ENCODE peak calls at places on chromosomes 11 and 22, in ten cellular contexts. O is naive thymus-derived CD4-positive, alpha-beta T cell; H is tibial artery; X is mammary epithelial cell; U is ovary; T is HCT116; A is CD4-positive, CD25-positive, alpha-beta regulatory T cell; P is right lobe of liver; E is CD8-positive, alpha-beta T cell; F is neuronal stem cell. V is an unnamed sample.

GRCh38 chr11:77069336-77069968 is 2.7 kb downstream of the CAPN5 start:
- DNase-seq in U (peak; percentile 7), E (no peak), F (no peak), T (no peak), A (no peak), X (no peak), O (no peak), P (no peak), H (no peak), V (no peak)

GRCh38 chr11:110720646-110721283 is 8.5 kb upstream of the ARHGAP20 start:
- DNase-seq in X (no peak), O (no peak), E (no peak), P (no peak), A (no peak), H (no peak), U (no peak), T (no peak), F (no peak), V (no peak)

GRCh38 chr22:41793871-41794270 is 6.6 kb upstream of the CCDC134 start:
- DNase-seq in H (no peak), X (no peak), F (no peak), O (no peak), A (no peak), P (no peak), T (no peak), E (no peak), U (no peak), V (no peak)

GRCh38 chr11:90701040-90701439 is 478.2 kb upstream of the CHORDC1 start:
- DNase-seq in F (no peak), X (no peak), E (no peak), H (no peak), P (no peak), O (no peak), T (no peak), U (no peak), A (no peak), V (no peak)

GRCh38 chr11:114273890-114274635 is 22.1 kb upstream of the NNMT start:
- DNase-seq in P (no peak), O (no peak), E (no peak), F (no peak), H (no peak), A (no peak), T (no peak), U (no peak), X (no peak), V (no peak)

GRCh38 chr11:36033082-36033751 is 89.4 kb downstream of the LDLRAD3 start:
- DNase-seq in X (no peak), T (no peak), F (no peak), H (no peak), O (no peak), U (no peak), E (no peak), A (no peak), P (no peak), V (no peak)

GRCh38 chr22:20029550-20030225 is 8.8 kb downstream of the TANGO2 start:
- DNase-seq in O (no peak), F (no peak), U (no peak), X (no peak), P (no peak), A (no peak), E (no peak), T (no peak), H (no peak), V (no peak)

GRCh38 chr11:130477646-130478203 is 29.3 kb downstream of the ADAMTS15 start:
- DNase-seq in F (no peak), E (no peak), A (no peak), O (no peak), T (no peak), P (no peak), U (peak; percentile 43), H (no peak), X (no peak), V (no peak)

GRCh38 chr11:69815973-69816372 is 3.2 kb downstream of the FGF3 start:
- DNase-seq in T (no peak), O (no peak), P (no peak), H (no peak), F (no peak), U (no peak), X (no peak), A (no peak), E (no peak), V (no peak)

GRCh38 chr11:46520971-46521745 is 72.7 kb downstream of the AMBRA1 start:
- DNase-seq in E (no peak), F (no peak), A (no peak), U (no peak), H (no peak), P (no peak), O (no peak), T (no peak), X (peak; percentile 64), V (no peak)

GRCh38 chr11:1604181-1604580 is 4.1 kb downstream of the KRTAP5-3 start:
- DNase-seq in A (no peak), U (no peak), E (no peak), P (no peak), T (no peak), F (no peak), O (no peak), X (no peak), H (no peak), V (no peak)

GRCh38 chr11:9760180-9760550 is 96.3 kb downstream of the SWAP70 start:
- DNase-seq in O (no peak), P (peak; percentile 55), X (peak; percentile 23), T (no peak), A (no peak), F (no peak), E (no peak), U (peak; percentile 92), H (peak; percentile 97), V (no peak)

GRCh38 chr11:64186205-64187165 is 514 bp downstream of the STIP1 start:
- DNase-seq in E (peak; percentile 43), X (peak; percentile 17), T (no peak), A (peak; percentile 79), H (no peak), O (peak; percentile 20), F (no peak), P (no peak), U (no peak), V (peak; percentile 63)

GRCh38 chr11:35649984-35650383 is 12.6 kb upstream of the TRIM44 start:
- DNase-seq in H (no peak), P (no peak), U (no peak), T (no peak), O (no peak), X (peak; percentile 66), E (no peak), A (no peak), F (no peak), V (no peak)

GRCh38 chr22:31451709-31452571 is 37.7 kb downstream of the EIF4ENIF1 start:
- DNase-seq in P (no peak), T (peak; percentile 21), X (peak; percentile 44), A (peak; percentile 52), F (no peak), O (no peak), U (no peak), E (no peak), H (no peak), V (peak; percentile 28)

DNA sequence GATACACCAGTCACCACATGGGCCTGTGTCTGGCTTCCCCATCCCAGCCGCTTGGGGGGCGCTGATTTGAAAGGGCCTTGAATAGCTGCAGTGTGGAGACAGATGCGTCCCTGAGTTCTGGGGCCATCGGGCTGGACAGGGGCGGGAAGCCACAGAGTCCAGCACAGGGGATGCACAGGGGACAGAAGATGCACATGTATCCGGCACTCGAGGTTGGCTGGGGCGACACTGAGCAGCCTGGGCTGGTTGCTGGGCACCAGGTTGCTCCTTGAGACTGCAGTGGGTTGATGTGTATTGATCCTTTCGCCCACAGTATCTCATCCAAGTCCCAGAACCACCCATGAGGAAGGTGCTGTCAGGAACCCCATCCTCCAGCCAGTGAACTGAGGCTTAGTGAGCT is 99.3 kb upstream of the SYT13 start:
- DNase-seq in E (no peak), X (no peak), U (peak; percentile 5), F (no peak), P (no peak), T (no peak), O (no peak), H (no peak), A (no peak), V (no peak)
- H3K27me3 ChIP-seq in E (no peaks in the 10 kb centered on the region), X (no peaks in the 10 kb centered on the region), U (no peaks in the 10 kb centered on the region), F (no peaks in the 10 kb centered on the region), P (no peaks in the 10 kb centered on the region), T (peaks cover 28% of the 10 kb centered on the region), O (no peaks in the 10 kb centered on the region), H (no peaks in the 10 kb centered on the region), A (no peaks in the 10 kb centered on the region), V (peaks cover 5% of the 10 kb centered on the region)

GRCh38 chr11:95799531-95799930 is 9.2 kb downstream of the CEP57 start:
- DNase-seq in O (no peak), E (no peak), T (no peak), A (no peak), H (no peak), U (no peak), X (no peak), F (no peak), P (no peak), V (no peak)
- H3K4me3 ChIP-seq in O (no peak overlapping the region), E (no peak overlapping the region), T (no peak overlapping the region), A (no peak overlapping the region), H (no peak overlapping the region), U (no peak overlapping the region), X (no peak overlapping the region), F (no peak overlapping the region), P (no peak overlapping the region), V (no peak overlapping the region)

GRCh38 chr11:116536416-116536815 is 236.4 kb downstream of the BUD13 start:
- DNase-seq in X (no peak), A (no peak), P (no peak), F (no peak), U (no peak), E (no peak), O (no peak), H (no peak), T (no peak), V (no peak)
- H3K27me3 ChIP-seq in X (peaks cover 3% of the 10 kb centered on the region), A (peaks cover 2% of the 10 kb centered on the region), P (no peaks in the 10 kb centered on the region), F (no peaks in the 10 kb centered on the region), U (no peaks in the 10 kb centered on the region), E (no peaks in the 10 kb centered on the region), O (no peaks in the 10 kb centered on the region), H (no peaks in the 10 kb centered on the region), T (peaks cover 95% of the 10 kb centered on the region), V (peaks cover 65% of the 10 kb centered on the region)

GRCh38 chr22:25447067-25447688 is 117.3 kb upstream of the GRK3 start:
- DNase-seq in F (no peak), O (no peak), H (no peak), U (no peak), T (no peak), E (no peak), P (no peak), A (no peak), X (no peak), V (no peak)
- H3K4me3 ChIP-seq in F (no peak overlapping the region), O (peak overlapping the region; percentile 81), H (no peak overlapping the region), U (no peak overlapping the region), T (peak overlapping the region; percentile 82), E (no peak overlapping the region), P (no peak overlapping the region), A (no peak overlapping the region), X (peak overlapping the region; percentile 90), V (peak overlapping the region; percentile 86)

GRCh38 chr11:26231252-26231661 is 100.7 kb upstream of the ANO3 start:
- DNase-seq in X (peak; percentile 94), A (no peak), T (no peak), H (no peak), P (no peak), E (no peak), U (no peak), O (no peak), F (no peak), V (no peak)
- H3K27me3 ChIP-seq in X (no peaks in the 10 kb centered on the region), A (no peaks in the 10 kb centered on the region), T (no peaks in the 10 kb centered on the region), H (no peaks in the 10 kb centered on the region), P (no peaks in the 10 kb centered on the region), E (no peaks in the 10 kb centered on the region), U (no peaks in the 10 kb centered on the region), O (no peaks in the 10 kb centered on the region), F (no peaks in the 10 kb centered on the region), V (no peaks in the 10 kb centered on the region)

V was measured in HAP-1.